ENCODE peak calls at places on chromosomes 13 and 19, in four cellular contexts. M is K562, X is HepG2, V is GM12878. O is an unnamed sample.

GRCh38 chr13:31200636-31200970 is 828 bp downstream of the B3GLCT start:
- DNase-seq in V (no peak), X (peak), M (peak), O (peak)

GRCh38 chr19:28137772-28138171 is 1075.2 kb downstream of the UQCRFS1 start:
- DNase-seq in M (no peak), V (no peak), X (no peak), O (no peak)

GRCh38 chr13:43303040-43303729 is 279.8 kb downstream of the DNAJC15 start:
- DNase-seq in M (no peak), V (no peak), X (peak), O (peak)

GRCh38 chr19:53308339-53308811 is 25.2 kb upstream of the ZNF845 start:
- DNase-seq in M (peak), V (no peak), X (no peak), O (peak)

GRCh38 chr13:73385848-73386247 is 327.0 kb downstream of the KLF5 start:
- DNase-seq in V (no peak), M (no peak), X (no peak), O (no peak)

GRCh38 chr13:30033681-30034447 is 183.4 kb upstream of the UBL3 start:
- DNase-seq in M (no peak), V (no peak), X (no peak), O (no peak)

GRCh38 chr19:53945998-53946397 is 16.7 kb upstream of the CACNG8 start:
- DNase-seq in V (no peak), M (no peak), X (no peak), O (no peak)

GRCh38 chr19:14786421-14786851 is 8.1 kb upstream of the ADGRE2 start:
- DNase-seq in X (no peak), M (peak), V (no peak), O (peak)

GRCh38 chr13:114161028-114161556 is 18.0 kb upstream of the CFAP97D2 start:
- DNase-seq in V (no peak), M (no peak), X (no peak), O (no peak)

GRCh38 chr19:45103200-45103624 is 10.2 kb downstream of the PPP1R37 start:
- DNase-seq in X (no peak), M (no peak), V (no peak), O (no peak)

GRCh38 chr13:41007359-41008118 is 11.6 kb downstream of the ELF1 start:
- DNase-seq in M (peak), V (no peak), X (peak), O (no peak)

GRCh38 chr13:111636271-111636670 is 315.8 kb downstream of the TEX29 start:
- DNase-seq in X (no peak), V (no peak), M (no peak), O (no peak)

GRCh38 chr13:30816733-30817132 is 81.4 kb downstream of the ALOX5AP start:
- DNase-seq in X (no peak), V (no peak), M (no peak), O (no peak)

GRCh38 chr19:35715981-35716734 is 1.6 kb upstream of the KMT2B start:
- DNase-seq in M (no peak), X (peak), V (no peak), O (no peak)

GRCh38 chr19:42108527-42109389 is 23.5 kb downstream of the POU2F2 start:
- DNase-seq in V (peak), M (peak), X (peak), O (peak)

GRCh38 chr19:7515091-7515470 is 822 bp upstream of the ZNF358 start:
- DNase-seq in X (no peak), M (no peak), V (no peak), O (no peak)

GRCh38 chr19:7978196-7978825 is 27.1 kb downstream of the ELAVL1 start:
- DNase-seq in M (no peak), X (no peak), V (no peak), O (no peak)

GRCh38 chr13:41678320-41678719 is 221.0 kb downstream of the RGCC start:
- DNase-seq in M (no peak), X (no peak), V (no peak), O (no peak)

GRCh38 chr13:38697628-38698333 is 10.9 kb downstream of the FREM2 start:
- DNase-seq in V (no peak), M (no peak), X (no peak), O (no peak)

GRCh38 chr19:40721936-40722661 is 5.2 kb downstream of the ITPKC start:
- DNase-seq in V (no peak), M (no peak), X (no peak), O (no peak)

GRCh38 chr13:53151692-53152421 is 123.2 kb downstream of the OLFM4 start:
- DNase-seq in V (peak), M (peak), X (peak), O (peak)

GRCh38 chr19:12880551-12881171 is 588 bp downstream of the DNASE2 start:
- DNase-seq in V (no peak), M (no peak), X (no peak), O (peak)

GRCh38 chr13:33186851-33187250 is 98.7 kb downstream of the STARD13 start:
- DNase-seq in M (no peak), X (no peak), V (no peak), O (no peak)

GRCh38 chr13:99677388-99677951 is 176.2 kb downstream of the TM9SF2 start:
- DNase-seq in V (no peak), M (no peak), X (no peak), O (no peak)

GRCh38 chr19:42282036-42282762 is 13.1 kb downstream of the CIC start:
- DNase-seq in V (no peak), M (peak), X (no peak), O (no peak)

GRCh38 chr13:73063166-73063565 is 4.4 kb downstream of the KLF5 start:
- DNase-seq in V (no peak), M (no peak), X (no peak), O (no peak)

GRCh38 chr19:3644351-3645066 is 17.9 kb upstream of the CACTIN start:
- DNase-seq in V (no peak), M (no peak), X (no peak), O (no peak)

GRCh38 chr13:51148952-51149573 is 38.0 kb upstream of the C13orf42 start:
- DNase-seq in X (no peak), M (peak), V (no peak), O (peak)

GRCh38 chr19:54168174-54168917 is 4.6 kb downstream of the TMC4 start:
- DNase-seq in X (peak), V (no peak), M (peak), O (peak)

GRCh38 chr13:87356314-87356713 is 314.9 kb upstream of the SLITRK5 start:
- DNase-seq in M (peak), X (no peak), V (no peak), O (no peak)

GRCh38 chr13:43874512-43875092 is 4.9 kb downstream of the CCDC122 start:
- DNase-seq in X (no peak), V (no peak), M (peak), O (no peak)

GRCh38 chr13:92589955-92590354 is 636.7 kb upstream of the GPC6 start:
- DNase-seq in M (no peak), X (no peak), V (no peak), O (no peak)

GRCh38 chr19:13781547-13781946 is 7.3 kb downstream of the C19orf53 start:
- DNase-seq in M (peak), X (no peak), V (no peak), O (peak)

DNA sequence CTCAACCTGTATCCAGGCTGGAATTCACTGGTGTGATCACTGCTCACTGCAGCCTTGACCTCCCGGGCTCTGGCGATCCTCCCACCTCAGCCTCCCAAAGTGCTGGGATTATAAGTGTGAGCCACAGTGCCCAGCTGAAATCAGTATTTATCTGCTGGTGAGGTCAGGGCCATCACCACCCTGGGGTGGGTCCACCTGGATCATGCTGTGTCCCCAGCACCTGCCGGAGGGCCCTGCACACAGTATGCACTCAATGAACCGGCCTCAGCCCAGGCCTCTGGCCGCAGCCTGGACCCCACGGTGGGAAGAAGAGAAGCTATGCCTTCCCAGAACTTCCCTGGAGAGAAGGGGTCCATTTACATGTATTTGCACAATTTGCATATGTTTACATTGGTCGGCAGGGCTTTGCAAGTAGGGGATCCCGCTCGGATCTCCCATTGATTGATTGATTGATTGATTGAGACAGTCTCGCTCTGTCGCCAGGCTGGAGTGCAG is 2.6 kb upstream of the SLC5A5 start:
- DNase-seq in M (no peak), X (no peak), V (no peak), O (peak)
- TF ChIP-seq CREM in M (no peak), X (no peak), V (no peak), O (no peak)

DNA sequence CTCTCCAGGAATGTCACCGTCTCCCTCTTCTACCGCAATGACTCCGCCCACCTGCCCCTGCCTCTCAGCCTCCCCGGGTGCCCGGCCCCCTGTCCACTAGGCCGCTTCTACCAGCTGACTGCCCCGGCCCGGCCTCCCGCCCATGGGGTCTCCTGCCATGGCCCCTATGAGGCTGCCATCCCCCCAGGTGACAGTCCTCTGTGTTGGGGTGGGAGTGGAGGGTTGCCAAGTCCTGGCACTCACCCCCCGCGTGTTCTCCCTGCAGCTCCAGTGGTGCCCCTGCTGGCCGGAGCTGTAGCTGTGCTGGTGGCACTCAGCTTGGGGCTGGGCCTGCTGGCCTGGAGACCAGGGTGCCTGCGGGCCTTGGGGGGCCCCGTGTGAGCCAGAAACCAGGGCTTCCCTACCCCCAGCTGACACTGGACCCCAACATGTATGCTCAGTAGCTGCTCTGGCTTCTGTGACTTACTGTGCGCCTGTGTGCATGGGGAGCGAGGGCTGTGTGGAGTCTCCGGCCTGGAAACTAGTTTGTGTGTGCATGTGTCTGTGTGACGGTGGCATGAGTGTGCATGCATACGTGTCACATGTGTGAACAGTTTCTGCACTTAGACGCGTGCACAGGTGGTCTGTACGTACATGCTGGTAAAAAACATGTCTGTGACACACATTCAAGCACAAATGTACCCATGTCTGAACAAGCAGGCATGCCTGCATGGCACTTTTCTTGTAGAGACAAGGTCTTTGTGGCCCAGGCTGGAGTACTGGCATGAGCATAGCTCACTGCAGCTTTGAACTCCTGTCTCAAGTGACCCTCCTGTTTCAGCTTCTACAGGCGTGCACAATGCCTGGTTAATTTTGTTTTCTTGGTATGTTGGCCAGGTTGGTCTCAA is 4.8 kb downstream of the ACP4 start:
- DNase-seq in M (peak), V (no peak), X (no peak), O (peak)
- TF ChIP-seq CREM in M (no peak), V (no peak), X (no peak), O (peak)

GRCh38 chr19:1864480-1865171 is 1.2 kb upstream of the KLF16 start:
- DNase-seq in M (peak), X (peak), V (no peak), O (peak)
- TF ChIP-seq CREM in M (peak), X (no peak), V (no peak), O (no peak)

GRCh38 chr13:79185580-79185979 is 220.5 kb downstream of the RBM26 start:
- DNase-seq in M (no peak), V (no peak), X (peak), O (no peak)

GRCh38 chr13:79194272-79194671 is 211.8 kb downstream of the RBM26 start:
- DNase-seq in M (no peak), X (no peak), V (peak), O (no peak)

GRCh38 chr13:79187917-79188699 is 217.9 kb downstream of the RBM26 start:
- DNase-seq in V (no peak), X (no peak), M (no peak), O (no peak)

GRCh38 chr13:79194727-79195126 is 211.3 kb downstream of the RBM26 start:
- DNase-seq in V (no peak), X (no peak), M (no peak), O (no peak)

DNA sequence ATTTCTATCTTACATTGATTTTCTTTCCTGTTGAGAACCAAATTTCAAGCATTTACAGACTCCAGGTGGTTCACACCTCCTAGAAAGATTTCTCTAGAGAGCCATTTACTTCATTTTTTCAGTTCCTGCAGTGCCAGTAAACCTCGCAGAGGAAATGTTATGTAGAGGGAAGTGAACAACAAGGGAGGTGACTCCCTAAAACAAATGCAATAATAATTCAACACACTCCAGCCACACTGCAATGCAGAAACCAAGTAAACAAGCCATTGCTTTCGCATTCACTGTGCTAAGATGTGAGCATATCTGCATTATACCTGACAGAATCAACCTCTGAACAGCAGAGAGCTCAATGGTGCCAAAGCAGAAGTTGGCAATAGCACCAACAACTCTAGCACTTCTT is 215.1 kb downstream of the RBM26 start:
- DNase-seq in M (no peak), X (no peak), V (peak), O (no peak)
- TF ChIP-seq CREM in M (no peak), X (no peak), V (no peak), O (no peak)

DNA sequence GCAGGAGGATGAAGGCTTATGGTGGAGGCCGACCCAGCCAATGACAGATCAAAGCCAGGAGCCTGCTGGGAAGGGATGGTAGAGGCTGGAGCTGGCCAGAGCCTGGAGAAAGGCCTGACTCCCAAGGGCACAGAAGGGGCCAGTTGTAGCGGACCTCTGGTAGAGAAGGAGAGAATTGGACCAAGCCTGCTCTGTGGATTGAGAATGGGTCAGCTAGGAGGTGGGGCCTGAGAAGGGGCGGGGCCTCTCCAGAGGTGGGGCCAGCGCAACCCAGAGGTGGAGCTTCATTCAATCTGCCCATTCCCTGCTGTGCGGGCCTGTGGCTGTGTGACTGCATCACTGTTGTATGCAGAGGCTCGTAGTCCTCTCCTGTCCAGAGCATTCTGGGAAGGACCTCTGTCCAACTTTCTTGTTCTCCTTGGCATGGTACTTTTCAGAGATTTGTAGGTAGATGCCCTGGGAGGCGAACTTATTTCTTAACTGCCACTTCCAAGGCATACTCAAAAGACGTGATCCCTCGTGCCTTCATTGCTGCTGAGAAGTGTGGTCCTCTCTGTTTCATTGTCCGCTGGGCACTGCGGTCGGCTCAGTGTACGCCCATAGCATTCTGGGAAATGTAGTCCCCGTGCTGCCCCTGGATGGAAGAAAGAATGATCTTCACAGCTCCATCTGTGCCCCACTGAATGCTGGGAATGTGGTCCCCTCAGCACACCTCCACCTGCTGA is 6.7 kb downstream of the GRIN2D start:
- DNase-seq in X (peak), V (no peak), M (peak), O (peak)
- TF ChIP-seq CREM in X (no peak), V (no peak), M (no peak), O (peak)

DNA sequence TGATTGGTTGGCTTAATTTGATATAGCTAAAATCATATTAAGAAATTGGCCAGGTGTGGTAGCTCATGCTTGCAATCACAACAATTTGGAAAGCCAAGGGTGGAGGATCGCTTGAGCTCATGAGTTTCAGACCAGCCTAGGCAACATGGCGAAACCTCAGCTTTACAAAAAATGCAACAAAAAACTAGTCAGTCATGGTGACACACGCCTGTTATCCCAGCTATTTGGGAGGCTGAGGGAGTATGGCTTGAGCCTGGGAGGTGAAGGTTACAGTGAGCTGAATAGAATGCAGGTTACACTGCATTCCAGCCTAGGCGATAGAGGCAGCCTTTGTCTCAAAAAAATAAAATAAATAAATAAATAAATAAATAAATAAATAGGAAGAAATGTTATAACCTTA is 1579.6 kb upstream of the SLC10A2 start:
- DNase-seq in M (no peak), X (no peak), V (no peak), O (no peak)
- TF ChIP-seq CREM in M (no peak), X (no peak), V (no peak), O (no peak)

GRCh38 chr13:65926750-65927171 is 1303.4 kb downstream of the PCDH9 start:
- DNase-seq in V (no peak), X (peak), M (peak), O (peak)

GRCh38 chr13:65917731-65918130 is 1312.4 kb downstream of the PCDH9 start:
- DNase-seq in V (no peak), M (no peak), X (no peak), O (no peak)

GRCh38 chr13:65921933-65922332 is 1308.2 kb downstream of the PCDH9 start:
- DNase-seq in M (no peak), V (no peak), X (no peak), O (no peak)
- TF ChIP-seq CREM in M (no peak), V (no peak), X (no peak), O (no peak)

GRCh38 chr19:17385878-17386611 is 8.0 kb downstream of the CCDC194 start:
- DNase-seq in M (peak), V (no peak), X (peak), O (peak)
- TF ChIP-seq CREM in M (no peak), V (no peak), X (no peak), O (no peak)

O was measured in WTC11.